ENCODE peak calls at places on chromosomes 4 and X, in seven cellular contexts. One of them, this sample, is unnamed.

GRCh38 chrX:110331444-110332025 is 13.7 kb upstream of the AMMECR1 start:
- DNase-seq in uterus: no peak
- DNase-seq in PC-9: no peak
- DNase-seq in gastrocnemius medialis: no peak
- DNase-seq in upper lobe of left lung: no peak
- DNase-seq in ascending aorta: no peak
- DNase-seq in GM23338: no peak
- DNase-seq in this sample: no peak

GRCh38 chrX:13420545-13421183 is 100.8 kb upstream of the ATXN3L start:
- DNase-seq in uterus: no peak
- DNase-seq in PC-9: no peak
- DNase-seq in gastrocnemius medialis: no peak
- DNase-seq in upper lobe of left lung: no peak
- DNase-seq in ascending aorta: no peak
- DNase-seq in GM23338: no peak
- DNase-seq in this sample: no peak

GRCh38 chrX:65723706-65724105 is 56.3 kb downstream of the MSN start:
- DNase-seq in uterus: no peak
- DNase-seq in PC-9: no peak
- DNase-seq in gastrocnemius medialis: no peak
- DNase-seq in upper lobe of left lung: no peak
- DNase-seq in ascending aorta: no peak
- DNase-seq in GM23338: no peak
- DNase-seq in this sample: peak; percentile 26

GRCh38 chrX:129651756-129652564 is 2.8 kb downstream of the APLN start:
- DNase-seq in uterus: no peak
- DNase-seq in PC-9: no peak
- DNase-seq in gastrocnemius medialis: no peak
- DNase-seq in upper lobe of left lung: no peak
- DNase-seq in ascending aorta: peak; percentile 43
- DNase-seq in GM23338: no peak
- DNase-seq in this sample: no peak

GRCh38 chr4:164345756-164346155 is 408.2 kb upstream of the SMIM31 start:
- DNase-seq in uterus: no peak
- DNase-seq in PC-9: no peak
- DNase-seq in gastrocnemius medialis: no peak
- DNase-seq in upper lobe of left lung: no peak
- DNase-seq in ascending aorta: no peak
- DNase-seq in GM23338: no peak
- DNase-seq in this sample: no peak

GRCh38 chrX:25344191-25344936 is 328.6 kb upstream of the ARX start:
- DNase-seq in uterus: no peak
- DNase-seq in PC-9: no peak
- DNase-seq in gastrocnemius medialis: no peak
- DNase-seq in upper lobe of left lung: no peak
- DNase-seq in ascending aorta: no peak
- DNase-seq in GM23338: no peak
- DNase-seq in this sample: peak; percentile 1

GRCh38 chrX:389021-389441 is 2.3 kb upstream of the PPP2R3B start:
- DNase-seq in uterus: no peak
- DNase-seq in PC-9: no peak
- DNase-seq in gastrocnemius medialis: no peak
- DNase-seq in upper lobe of left lung: no peak
- DNase-seq in ascending aorta: no peak
- DNase-seq in GM23338: no peak
- DNase-seq in this sample: no peak

GRCh38 chr4:40969499-40969898 is 219.7 kb downstream of the NSUN7 start:
- DNase-seq in uterus: no peak
- DNase-seq in PC-9: no peak
- DNase-seq in gastrocnemius medialis: no peak
- DNase-seq in upper lobe of left lung: no peak
- DNase-seq in ascending aorta: no peak
- DNase-seq in GM23338: no peak
- DNase-seq in this sample: no peak

GRCh38 chr4:31230579-31230978 is 510.4 kb downstream of the PCDH7 start:
- DNase-seq in uterus: no peak
- DNase-seq in PC-9: no peak
- DNase-seq in gastrocnemius medialis: no peak
- DNase-seq in upper lobe of left lung: no peak
- DNase-seq in ascending aorta: no peak
- DNase-seq in GM23338: no peak
- DNase-seq in this sample: no peak

GRCh38 chr4:10701702-10702460 is 17.3 kb upstream of the CLNK start:
- DNase-seq in uterus: no peak
- DNase-seq in PC-9: no peak
- DNase-seq in gastrocnemius medialis: no peak
- DNase-seq in upper lobe of left lung: no peak
- DNase-seq in ascending aorta: no peak
- DNase-seq in GM23338: no peak
- DNase-seq in this sample: peak; percentile 83

GRCh38 chrX:77442728-77443127 is 4.5 kb upstream of the FGF16 start:
- DNase-seq in uterus: no peak
- DNase-seq in PC-9: peak; percentile 45
- DNase-seq in gastrocnemius medialis: no peak
- DNase-seq in upper lobe of left lung: no peak
- DNase-seq in ascending aorta: no peak
- DNase-seq in GM23338: no peak
- DNase-seq in this sample: peak; percentile 56

GRCh38 chrX:14476169-14476568 is 53.2 kb upstream of the GLRA2 start:
- DNase-seq in uterus: no peak
- DNase-seq in PC-9: no peak
- DNase-seq in gastrocnemius medialis: no peak
- DNase-seq in upper lobe of left lung: no peak
- DNase-seq in ascending aorta: no peak
- DNase-seq in GM23338: no peak
- DNase-seq in this sample: peak; percentile 2
- H3K4me1 ChIP-seq in uterus: no peaks in the 10 kb centered on the region
- H3K4me1 ChIP-seq in PC-9: no peaks in the 10 kb centered on the region
- H3K4me1 ChIP-seq in gastrocnemius medialis: no peaks in the 10 kb centered on the region
- H3K4me1 ChIP-seq in upper lobe of left lung: no peaks in the 10 kb centered on the region
- H3K4me1 ChIP-seq in ascending aorta: no peaks in the 10 kb centered on the region
- H3K4me1 ChIP-seq in GM23338: no peaks in the 10 kb centered on the region
- H3K4me1 ChIP-seq in this sample: no peaks in the 10 kb centered on the region

DNA sequence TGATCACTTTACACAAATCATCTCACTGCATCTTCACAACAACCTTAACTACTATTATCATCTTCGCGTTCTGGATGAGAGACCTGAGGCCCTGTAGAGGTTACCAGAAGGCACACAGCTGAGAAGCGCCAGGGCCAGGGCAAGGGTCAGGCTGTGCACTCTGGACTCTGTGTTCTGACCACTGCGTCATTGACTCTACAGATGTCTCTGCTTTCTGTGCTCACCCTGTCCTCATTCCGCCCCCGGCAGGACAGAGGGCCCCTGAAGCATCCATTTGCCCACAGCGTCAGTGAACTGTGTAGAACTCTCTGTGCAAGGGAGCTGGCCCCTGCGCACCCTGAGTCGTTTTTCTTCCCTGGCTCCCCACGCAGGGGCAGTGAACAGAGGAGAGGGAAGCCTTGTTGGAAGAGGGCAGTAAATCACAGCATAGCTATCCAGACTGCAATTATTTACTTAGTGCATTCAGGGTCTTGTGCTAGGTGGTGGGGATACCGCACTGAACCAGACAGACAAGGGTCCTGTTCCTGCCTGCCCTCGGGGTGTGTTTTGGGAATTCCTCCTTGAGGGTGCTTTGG is 6.1 kb upstream of the WAS start:
- DNase-seq in uterus: no peak
- DNase-seq in PC-9: no peak
- DNase-seq in gastrocnemius medialis: no peak
- DNase-seq in upper lobe of left lung: no peak
- DNase-seq in ascending aorta: no peak
- DNase-seq in GM23338: no peak
- DNase-seq in this sample: no peak
- TF ChIP-seq CTCF in uterus: no peak
- TF ChIP-seq CTCF in PC-9: no peak
- TF ChIP-seq CTCF in gastrocnemius medialis: no peak
- TF ChIP-seq CTCF in upper lobe of left lung: no peak
- TF ChIP-seq CTCF in ascending aorta: no peak
- TF ChIP-seq CTCF in GM23338: no peak
- TF ChIP-seq CTCF in this sample: no peak

DNA sequence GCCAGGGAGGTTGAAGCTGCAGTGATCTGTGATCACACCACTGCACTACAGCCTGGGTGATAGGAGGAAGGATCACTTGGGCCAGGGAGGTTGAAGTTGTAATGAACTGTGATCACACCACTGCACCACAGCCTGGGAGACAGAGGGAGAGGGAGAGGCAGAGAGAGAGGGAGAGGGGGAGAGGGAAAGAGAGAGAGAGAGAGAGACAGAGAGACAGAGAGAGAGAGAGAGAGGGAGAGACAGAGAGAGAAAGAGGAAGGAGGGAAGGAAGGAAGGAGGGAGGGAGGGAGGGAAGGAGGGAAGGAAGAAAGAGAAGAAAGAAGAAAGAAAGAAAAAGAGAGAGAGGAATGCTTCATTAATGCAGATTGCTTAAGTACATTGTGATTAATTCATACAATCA is 15.2 kb upstream of the MAP9 start:
- DNase-seq in uterus: no peak
- DNase-seq in PC-9: no peak
- DNase-seq in gastrocnemius medialis: no peak
- DNase-seq in upper lobe of left lung: no peak
- DNase-seq in ascending aorta: no peak
- DNase-seq in GM23338: no peak
- DNase-seq in this sample: no peak
- H3K27ac ChIP-seq in uterus: no peak overlapping the region
- H3K27ac ChIP-seq in PC-9: no peak overlapping the region
- H3K27ac ChIP-seq in gastrocnemius medialis: no peak overlapping the region
- H3K27ac ChIP-seq in upper lobe of left lung: no peak overlapping the region
- H3K27ac ChIP-seq in ascending aorta: no peak overlapping the region
- H3K27ac ChIP-seq in GM23338: no peak overlapping the region
- H3K27ac ChIP-seq in this sample: no peak overlapping the region

GRCh38 chr4:2805712-2806391 is 13.0 kb downstream of the SH3BP2 start:
- DNase-seq in uterus: peak; percentile 56
- DNase-seq in PC-9: peak; percentile 85
- DNase-seq in gastrocnemius medialis: no peak
- DNase-seq in upper lobe of left lung: peak; percentile 78
- DNase-seq in ascending aorta: no peak
- DNase-seq in GM23338: no peak
- DNase-seq in this sample: no peak

GRCh38 chr4:2806392-2807355 is 13.8 kb downstream of the SH3BP2 start:
- DNase-seq in uterus: peak; percentile 60
- DNase-seq in PC-9: no peak
- DNase-seq in gastrocnemius medialis: peak; percentile 63
- DNase-seq in upper lobe of left lung: peak; percentile 90
- DNase-seq in ascending aorta: no peak
- DNase-seq in GM23338: no peak
- DNase-seq in this sample: no peak

GRCh38 chr4:2804449-2804972 is 11.6 kb downstream of the SH3BP2 start:
- DNase-seq in uterus: no peak
- DNase-seq in PC-9: no peak
- DNase-seq in gastrocnemius medialis: no peak
- DNase-seq in upper lobe of left lung: no peak
- DNase-seq in ascending aorta: no peak
- DNase-seq in GM23338: no peak
- DNase-seq in this sample: no peak

GRCh38 chr4:2803624-2804448 is 11.0 kb downstream of the SH3BP2 start:
- DNase-seq in uterus: no peak
- DNase-seq in PC-9: peak; percentile 51
- DNase-seq in gastrocnemius medialis: peak; percentile 22
- DNase-seq in upper lobe of left lung: peak; percentile 15
- DNase-seq in ascending aorta: no peak
- DNase-seq in GM23338: no peak
- DNase-seq in this sample: no peak

DNA sequence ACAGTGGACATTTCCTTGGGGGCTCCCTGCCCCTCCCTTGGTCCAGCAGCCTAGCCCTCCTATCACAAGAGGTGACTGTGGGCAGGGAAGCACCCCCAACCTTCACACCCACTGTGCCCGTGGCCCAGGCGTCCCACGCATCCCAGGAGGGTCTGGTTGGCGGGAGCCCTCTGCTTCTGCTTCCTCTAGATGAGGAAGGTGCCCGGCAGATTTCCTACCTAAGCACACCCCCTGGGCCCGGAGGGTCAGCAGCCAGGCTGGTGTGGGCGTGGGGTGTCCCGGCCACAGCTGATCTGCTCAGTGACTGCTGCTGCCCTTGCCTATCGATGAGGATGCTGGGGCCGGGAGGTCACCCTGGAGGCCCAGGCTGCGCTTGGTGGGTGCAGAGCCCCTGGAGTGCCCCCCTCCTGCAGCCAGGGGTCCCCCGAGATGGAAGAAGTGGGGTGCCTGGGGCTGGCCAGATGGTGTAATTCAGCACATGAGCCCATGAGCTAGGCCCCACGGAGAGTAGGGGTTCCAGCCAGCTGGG is 12.2 kb downstream of the SH3BP2 start:
- DNase-seq in uterus: no peak
- DNase-seq in PC-9: no peak
- DNase-seq in gastrocnemius medialis: no peak
- DNase-seq in upper lobe of left lung: peak; percentile 67
- DNase-seq in ascending aorta: no peak
- DNase-seq in GM23338: no peak
- DNase-seq in this sample: no peak
- H3K4me1 ChIP-seq in uterus: no peaks in the 10 kb centered on the region
- H3K4me1 ChIP-seq in PC-9: peaks cover 44% of the 10 kb centered on the region
- H3K4me1 ChIP-seq in gastrocnemius medialis: peaks cover 52% of the 10 kb centered on the region
- H3K4me1 ChIP-seq in upper lobe of left lung: peaks cover 92% of the 10 kb centered on the region
- H3K4me1 ChIP-seq in ascending aorta: peaks cover 25% of the 10 kb centered on the region
- H3K4me1 ChIP-seq in GM23338: peaks cover 12% of the 10 kb centered on the region
- H3K4me1 ChIP-seq in this sample: peaks cover 15% of the 10 kb centered on the region

GRCh38 chr4:33054656-33055055 is 2334.5 kb downstream of the PCDH7 start:
- DNase-seq in uterus: no peak
- DNase-seq in PC-9: no peak
- DNase-seq in gastrocnemius medialis: no peak
- DNase-seq in upper lobe of left lung: no peak
- DNase-seq in ascending aorta: no peak
- DNase-seq in GM23338: no peak
- DNase-seq in this sample: no peak
- TF ChIP-seq CTCF in uterus: no peak
- TF ChIP-seq CTCF in PC-9: no peak
- TF ChIP-seq CTCF in gastrocnemius medialis: no peak
- TF ChIP-seq CTCF in upper lobe of left lung: no peak
- TF ChIP-seq CTCF in ascending aorta: no peak
- TF ChIP-seq CTCF in GM23338: no peak
- TF ChIP-seq CTCF in this sample: no peak

This sample was measured in foreskin keratinocyte.